ENCODE peak calls at places on chromosomes 11 and 22, in ten cellular contexts. A, J, L, K, Z, D, V, F, R and N are unnamed samples.

GRCh38 chr11:44771252-44771734 is 44.5 kb downstream of the TSPAN18 start:
- DNase-seq in A (no peak), J (no peak), L (no peak), K (no peak), Z (no peak), D (no peak), V (no peak), F (no peak), R (no peak), N (no peak)

GRCh38 chr22:33831207-33831606 is 89.1 kb downstream of the LARGE1 start:
- DNase-seq in A (no peak), J (no peak), L (no peak), K (no peak), Z (no peak), D (no peak), V (no peak), F (no peak), R (no peak), N (no peak)

GRCh38 chr11:10762913-10763421 is 11.9 kb downstream of the CTR9 start:
- DNase-seq in A (no peak), J (no peak), L (no peak), K (no peak), Z (no peak), D (no peak), V (no peak), F (no peak), R (no peak), N (no peak)

GRCh38 chr22:50220603-50221409 is 20.0 kb downstream of the SELENOO start:
- DNase-seq in A (no peak), J (no peak), L (no peak), K (no peak), Z (no peak), D (no peak), V (no peak), F (no peak), R (no peak), N (no peak)

GRCh38 chr11:85595285-85595884 is 31.8 kb downstream of the DLG2 start:
- DNase-seq in A (no peak), J (peak; percentile 53), L (no peak), K (peak; percentile 23), Z (peak; percentile 50), D (peak; percentile 47), V (no peak), F (no peak), R (no peak), N (no peak)

GRCh38 chr11:96045622-96046456 is 121.9 kb upstream of the MTMR2 start:
- DNase-seq in A (peak; percentile 39), J (peak; percentile 77), L (peak; percentile 87), K (no peak), Z (peak; percentile 51), D (no peak), V (peak; percentile 79), F (no peak), R (no peak), N (peak; percentile 62)

GRCh38 chr11:2186669-2187266 is 15.2 kb upstream of the TH start:
- DNase-seq in A (no peak), J (peak; percentile 16), L (no peak), K (peak; percentile 49), Z (no peak), D (peak; percentile 83), V (no peak), F (peak; percentile 33), R (peak; percentile 28), N (no peak)

GRCh38 chr11:94276943-94277342 is 27.4 kb upstream of the IZUMO1R start:
- DNase-seq in A (no peak), J (no peak), L (no peak), K (no peak), Z (no peak), D (no peak), V (no peak), F (no peak), R (no peak), N (no peak)

GRCh38 chr11:27350503-27350902 is 12.5 kb downstream of the CCDC34 start:
- DNase-seq in A (no peak), J (no peak), L (no peak), K (no peak), Z (no peak), D (no peak), V (no peak), F (no peak), R (no peak), N (no peak)

GRCh38 chr22:46057762-46058420 is 80.9 kb upstream of the WNT7B start:
- DNase-seq in A (peak; percentile 31), J (no peak), L (no peak), K (peak; percentile 22), Z (peak; percentile 68), D (no peak), V (no peak), F (no peak), R (no peak), N (no peak)

GRCh38 chr11:27329867-27330632 is 33.0 kb downstream of the CCDC34 start:
- DNase-seq in A (no peak), J (peak; percentile 57), L (no peak), K (no peak), Z (no peak), D (no peak), V (no peak), F (no peak), R (no peak), N (no peak)

GRCh38 chr11:69840371-69841169 is 21.4 kb upstream of the FGF3 start:
- DNase-seq in A (no peak), J (no peak), L (no peak), K (no peak), Z (no peak), D (no peak), V (peak; percentile 25), F (no peak), R (no peak), N (no peak)

GRCh38 chr11:71232364-71232763 is 20.0 kb downstream of the SHANK2 start:
- DNase-seq in A (no peak), J (no peak), L (no peak), K (no peak), Z (no peak), D (no peak), V (no peak), F (no peak), R (no peak), N (no peak)

GRCh38 chr11:18523079-18523478 is 3.7 kb downstream of the TSG101 start:
- DNase-seq in A (no peak), J (peak; percentile 5), L (no peak), K (no peak), Z (no peak), D (no peak), V (no peak), F (no peak), R (no peak), N (no peak)